ENCODE peak calls at places on chromosomes 5 and 9, in nine cellular contexts. E is activated gamma-delta T cell, I is T-helper 2 cell, G is frontal cortex, D is mammary epithelial cell, W is mesenteric fat pad, Z is left colon, O is epithelial cell of esophagus, Q is aorta. F is an unnamed sample.

GRCh38 chr5:68320094-68320986 is 104.8 kb downstream of the PIK3R1 start:
- DNase-seq in E (no peak), I (no peak), G (no peak), D (no peak), W (no peak), Z (peak), O (no peak), Q (no peak), F (no peak)

GRCh38 chr5:42655982-42656660 is 100.5 kb upstream of the CCDC152 start:
- DNase-seq in E (no peak), I (no peak), G (no peak), D (peak), W (no peak), Z (no peak), O (peak), Q (no peak), F (no peak)

GRCh38 chr9:136759001-136759400 is 958 bp upstream of the LCN8 start:
- DNase-seq in E (no peak), I (no peak), G (no peak), D (no peak), W (no peak), Z (no peak), O (no peak), Q (peak), F (no peak)

GRCh38 chr9:108417726-108418125 is 438.1 kb downstream of the ACTL7B start:
- DNase-seq in E (no peak), I (no peak), G (no peak), D (no peak), W (no peak), Z (no peak), O (peak), Q (no peak), F (no peak)

GRCh38 chr9:79896390-79896789 is 324.6 kb downstream of the TLE4 start:
- DNase-seq in E (no peak), I (no peak), G (no peak), D (peak), W (no peak), Z (no peak), O (peak), Q (no peak), F (no peak)

GRCh38 chr5:58871648-58872242 is 288.9 kb downstream of the RAB3C start:
- DNase-seq in E (no peak), I (no peak), G (no peak), D (peak), W (no peak), Z (no peak), O (peak), Q (no peak), F (no peak)

GRCh38 chr9:2066312-2067273 is 51.4 kb downstream of the SMARCA2 start:
- DNase-seq in E (no peak), I (no peak), G (no peak), D (no peak), W (no peak), Z (no peak), O (peak), Q (no peak), F (no peak)

GRCh38 chr9:137417161-137418021 is 5.6 kb downstream of the EXD3 start:
- DNase-seq in E (no peak), I (no peak), G (no peak), D (no peak), W (no peak), Z (no peak), O (no peak), Q (peak), F (no peak)

GRCh38 chr5:33423018-33423630 is 17.6 kb upstream of the TARS1 start:
- DNase-seq in E (no peak), I (no peak), G (no peak), D (no peak), W (no peak), Z (no peak), O (peak), Q (no peak), F (peak)

GRCh38 chr5:42924226-42924625 is 112.5 kb upstream of the SELENOP start:
- DNase-seq in E (no peak), I (no peak), G (no peak), D (no peak), W (no peak), Z (no peak), O (no peak), Q (peak), F (no peak)

GRCh38 chr9:33159760-33160127 is 7.4 kb downstream of the B4GALT1 start:
- DNase-seq in E (no peak), I (no peak), G (no peak), D (peak), W (no peak), Z (peak), O (peak), Q (no peak), F (no peak)

GRCh38 chr5:68297656-68298055 is 82.1 kb downstream of the PIK3R1 start:
- DNase-seq in E (no peak), I (no peak), G (no peak), D (no peak), W (no peak), Z (no peak), O (no peak), Q (no peak), F (no peak)

GRCh38 chr5:124650960-124651662 is 95.3 kb downstream of the ZNF608 start:
- DNase-seq in E (no peak), I (no peak), G (no peak), D (no peak), W (no peak), Z (no peak), O (no peak), Q (no peak), F (no peak)

GRCh38 chr5:53069626-53070025 is 39.9 kb downstream of the MOCS2 start:
- DNase-seq in E (no peak), I (no peak), G (no peak), D (peak), W (no peak), Z (no peak), O (peak), Q (no peak), F (no peak)

GRCh38 chr5:9932770-9933169 is 302.6 kb upstream of the TAS2R1 start:
- DNase-seq in E (no peak), I (no peak), G (no peak), D (peak), W (no peak), Z (no peak), O (peak), Q (no peak), F (no peak)

GRCh38 chr9:124501771-124502320 is 5.4 kb downstream of the NR5A1 start:
- DNase-seq in E (no peak), I (no peak), G (no peak), D (no peak), W (no peak), Z (no peak), O (no peak), Q (peak), F (no peak)

GRCh38 chr5:127312131-127312530 is 21.5 kb downstream of the MEGF10 start:
- DNase-seq in E (no peak), I (no peak), G (no peak), D (no peak), W (no peak), Z (peak), O (no peak), Q (no peak), F (no peak)

GRCh38 chr9:90985631-90986030 is 184.0 kb downstream of the SYK start:
- DNase-seq in E (no peak), I (no peak), G (no peak), D (peak), W (no peak), Z (no peak), O (peak), Q (no peak), F (no peak)

GRCh38 chr5:179194941-179195381 is 134.8 kb downstream of the ZNF354C start:
- DNase-seq in E (no peak), I (no peak), G (no peak), D (no peak), W (no peak), Z (no peak), O (no peak), Q (peak), F (no peak)

GRCh38 chr5:90803891-90804290 is 245.3 kb downstream of the ADGRV1 start:
- DNase-seq in E (no peak), I (no peak), G (no peak), D (peak), W (no peak), Z (no peak), O (peak), Q (no peak), F (no peak)

F was measured in NCI-H2171.